ENCODE peak calls at places on chromosomes 7 and 10, in nine cellular contexts. C, L, V, D, P, R, H, N and Q are unnamed samples.

GRCh38 chr7:71768470-71768869 is 636.5 kb downstream of the GALNT17 start:
- DNase-seq in V (no peak), L (no peak), H (no peak), C (no peak), R (no peak), N (no peak), P (no peak), D (no peak), Q (no peak)

GRCh38 chr10:103512591-103513382 is 19.3 kb downstream of the NEURL1 start:
- DNase-seq in R (no peak), L (no peak), P (no peak), V (no peak), C (no peak), H (peak), N (no peak), D (peak), Q (no peak)

GRCh38 chr10:46030091-46030937 is at the start of gene NCOA4:
- DNase-seq in H (peak), L (peak), V (peak), C (peak), N (peak), P (peak), R (peak), D (peak), Q (peak)

GRCh38 chr10:23157691-23158369 is 34.3 kb upstream of the PTF1A start:
- DNase-seq in H (no peak), C (peak), P (no peak), R (peak), L (peak), N (peak), D (peak), V (no peak), Q (no peak)

GRCh38 chr7:134473861-134474291 is 15.0 kb upstream of the AKR1B1 start:
- DNase-seq in V (no peak), N (no peak), C (no peak), L (peak), H (no peak), P (no peak), R (peak), D (no peak), Q (no peak)

GRCh38 chr10:88743999-88744398 is 15.8 kb upstream of the LIPN start:
- DNase-seq in L (no peak), D (no peak), P (no peak), C (no peak), N (no peak), H (no peak), R (no peak), V (no peak), Q (no peak)

GRCh38 chr7:137146552-137146961 is 197.0 kb downstream of the PTN start:
- DNase-seq in L (peak), P (no peak), H (no peak), D (no peak), V (no peak), R (peak), C (no peak), N (no peak), Q (no peak)

GRCh38 chr10:34802692-34803091 is 12.4 kb downstream of the PARD3 start:
- DNase-seq in L (no peak), P (no peak), C (no peak), H (no peak), V (no peak), R (no peak), D (no peak), N (no peak), Q (no peak)

GRCh38 chr10:93854985-93855384 is 38.8 kb upstream of the SLC35G1 start:
- DNase-seq in N (no peak), R (no peak), P (no peak), H (no peak), C (no peak), D (peak), V (no peak), L (peak), Q (no peak)

GRCh38 chr7:47786557-47787248 is 161.6 kb downstream of the PKD1L1 start:
- DNase-seq in R (peak), V (peak), C (no peak), D (peak), N (no peak), P (peak), H (peak), L (peak), Q (peak)

GRCh38 chr10:64394744-64395143 is 873.5 kb downstream of the REEP3 start:
- DNase-seq in P (no peak), D (no peak), N (no peak), R (no peak), C (no peak), H (no peak), V (no peak), L (peak), Q (no peak)

GRCh38 chr10:98236866-98237265 is 31.1 kb downstream of the LOXL4 start:
- DNase-seq in V (no peak), D (no peak), H (no peak), N (no peak), R (no peak), P (no peak), C (no peak), L (no peak), Q (no peak)

GRCh38 chr10:12631216-12631615 is 281.9 kb downstream of the CAMK1D start:
- DNase-seq in N (no peak), L (peak), P (no peak), D (peak), H (no peak), C (no peak), R (peak), V (no peak), Q (no peak)

GRCh38 chr7:604884-605531 is 85.4 kb upstream of the PDGFA start:
- DNase-seq in N (no peak), L (no peak), R (no peak), C (no peak), H (no peak), P (peak), V (no peak), D (no peak), Q (no peak)

GRCh38 chr7:142685877-142686508 is 63.3 kb upstream of the PRSS1 start:
- DNase-seq in P (no peak), R (no peak), D (no peak), V (no peak), H (no peak), C (no peak), L (no peak), N (no peak), Q (no peak)

GRCh38 chr7:137957887-137958286 is 44.0 kb downstream of the CREB3L2 start:
- DNase-seq in R (peak), P (peak), D (no peak), C (no peak), L (peak), V (peak), N (no peak), H (no peak), Q (no peak)